ENCODE peak calls at places on chromosomes 7 and 10, in six cellular contexts. One of them, this sample, is unnamed.

GRCh38 chr7:83532229-83532628 is 116.7 kb downstream of the SEMA3E start:
- DNase-seq in activated naive CD4-positive, alpha-beta T cell: no peak
- DNase-seq in lower leg skin: no peak
- DNase-seq in activated T-helper 9 cell treated with anti-CD3 and anti-CD28 coated beads, Interleukin-2, amount 50 U/mL, for 16 hours: no peak
- DNase-seq in renal cortical epithelial cell: peak; percentile 57
- DNase-seq in smooth muscle cell of the brain vasculature: no peak
- DNase-seq in this sample: no peak

GRCh38 chr7:44223362-44224114 is 22.8 kb downstream of the YKT6 start:
- DNase-seq in activated naive CD4-positive, alpha-beta T cell: no peak
- DNase-seq in lower leg skin: no peak
- DNase-seq in activated T-helper 9 cell treated with anti-CD3 and anti-CD28 coated beads, Interleukin-2, amount 50 U/mL, for 16 hours: no peak
- DNase-seq in renal cortical epithelial cell: no peak
- DNase-seq in smooth muscle cell of the brain vasculature: no peak
- DNase-seq in this sample: no peak

GRCh38 chr7:158992759-158993158 is 136.4 kb downstream of the DYNC2I1 start:
- DNase-seq in activated naive CD4-positive, alpha-beta T cell: no peak
- DNase-seq in lower leg skin: peak; percentile 80
- DNase-seq in activated T-helper 9 cell treated with anti-CD3 and anti-CD28 coated beads, Interleukin-2, amount 50 U/mL, for 16 hours: no peak
- DNase-seq in renal cortical epithelial cell: no peak
- DNase-seq in smooth muscle cell of the brain vasculature: no peak
- DNase-seq in this sample: no peak

GRCh38 chr10:21832751-21833150 is 170.8 kb downstream of the DNAJC1 start:
- DNase-seq in activated naive CD4-positive, alpha-beta T cell: no peak
- DNase-seq in lower leg skin: no peak
- DNase-seq in activated T-helper 9 cell treated with anti-CD3 and anti-CD28 coated beads, Interleukin-2, amount 50 U/mL, for 16 hours: no peak
- DNase-seq in renal cortical epithelial cell: no peak
- DNase-seq in smooth muscle cell of the brain vasculature: no peak
- DNase-seq in this sample: no peak

GRCh38 chr10:28878236-28878970 is 201.1 kb downstream of the BAMBI start:
- DNase-seq in activated naive CD4-positive, alpha-beta T cell: no peak
- DNase-seq in lower leg skin: no peak
- DNase-seq in activated T-helper 9 cell treated with anti-CD3 and anti-CD28 coated beads, Interleukin-2, amount 50 U/mL, for 16 hours: no peak
- DNase-seq in renal cortical epithelial cell: no peak
- DNase-seq in smooth muscle cell of the brain vasculature: no peak
- DNase-seq in this sample: no peak

GRCh38 chr10:119441151-119441821 is 101.2 kb downstream of the RGS10 start:
- DNase-seq in activated naive CD4-positive, alpha-beta T cell: no peak
- DNase-seq in lower leg skin: no peak
- DNase-seq in activated T-helper 9 cell treated with anti-CD3 and anti-CD28 coated beads, Interleukin-2, amount 50 U/mL, for 16 hours: no peak
- DNase-seq in renal cortical epithelial cell: peak; percentile 64
- DNase-seq in smooth muscle cell of the brain vasculature: no peak
- DNase-seq in this sample: no peak

GRCh38 chr7:112347088-112347487 is 103.2 kb upstream of the IFRD1 start:
- DNase-seq in activated naive CD4-positive, alpha-beta T cell: no peak
- DNase-seq in lower leg skin: no peak
- DNase-seq in activated T-helper 9 cell treated with anti-CD3 and anti-CD28 coated beads, Interleukin-2, amount 50 U/mL, for 16 hours: no peak
- DNase-seq in renal cortical epithelial cell: no peak
- DNase-seq in smooth muscle cell of the brain vasculature: no peak
- DNase-seq in this sample: no peak

GRCh38 chr7:471866-472639 is 47.6 kb downstream of the PDGFA start:
- DNase-seq in activated naive CD4-positive, alpha-beta T cell: no peak
- DNase-seq in lower leg skin: peak; percentile 94
- DNase-seq in activated T-helper 9 cell treated with anti-CD3 and anti-CD28 coated beads, Interleukin-2, amount 50 U/mL, for 16 hours: no peak
- DNase-seq in renal cortical epithelial cell: peak; percentile 83
- DNase-seq in smooth muscle cell of the brain vasculature: peak; percentile 78
- DNase-seq in this sample: peak; percentile 2

GRCh38 chr7:94182066-94182465 is 177.9 kb upstream of the BET1 start:
- DNase-seq in activated naive CD4-positive, alpha-beta T cell: no peak
- DNase-seq in lower leg skin: no peak
- DNase-seq in activated T-helper 9 cell treated with anti-CD3 and anti-CD28 coated beads, Interleukin-2, amount 50 U/mL, for 16 hours: no peak
- DNase-seq in renal cortical epithelial cell: peak; percentile 89
- DNase-seq in smooth muscle cell of the brain vasculature: peak; percentile 36
- DNase-seq in this sample: no peak

GRCh38 chr10:61836233-61836887 is 65.1 kb upstream of the ARID5B start:
- DNase-seq in activated naive CD4-positive, alpha-beta T cell: no peak
- DNase-seq in lower leg skin: no peak
- DNase-seq in activated T-helper 9 cell treated with anti-CD3 and anti-CD28 coated beads, Interleukin-2, amount 50 U/mL, for 16 hours: no peak
- DNase-seq in renal cortical epithelial cell: peak; percentile 56
- DNase-seq in smooth muscle cell of the brain vasculature: no peak
- DNase-seq in this sample: no peak

GRCh38 chr7:150514748-150515222 is at the start of gene GIMAP7:
- DNase-seq in activated naive CD4-positive, alpha-beta T cell: peak; percentile 26
- DNase-seq in lower leg skin: no peak
- DNase-seq in activated T-helper 9 cell treated with anti-CD3 and anti-CD28 coated beads, Interleukin-2, amount 50 U/mL, for 16 hours: peak; percentile 26
- DNase-seq in renal cortical epithelial cell: no peak
- DNase-seq in smooth muscle cell of the brain vasculature: no peak
- DNase-seq in this sample: peak; percentile 13

GRCh38 chr7:32336726-32337125 is 153.5 kb downstream of the LSM5 start:
- DNase-seq in activated naive CD4-positive, alpha-beta T cell: no peak
- DNase-seq in lower leg skin: no peak
- DNase-seq in activated T-helper 9 cell treated with anti-CD3 and anti-CD28 coated beads, Interleukin-2, amount 50 U/mL, for 16 hours: no peak
- DNase-seq in renal cortical epithelial cell: no peak
- DNase-seq in smooth muscle cell of the brain vasculature: no peak
- DNase-seq in this sample: no peak

This sample was measured in T-helper 17 cell.